ENCODE peak calls at places on chromosome 18, in seven cellular contexts. One of them, this sample, is unnamed.
A peak's percentile ranks its signal among the peaks of the same experiment; 100 is the strongest.

GRCh38 chr18:67145586-67146292 is 370.8 kb downstream of the DSEL start:
- DNase-seq in AG10803: no peak
- DNase-seq in cardiac fibroblast: no peak
- DNase-seq in stomach: no peak
- DNase-seq in coronary artery: no peak
- DNase-seq in heart right ventricle: no peak
- DNase-seq in SK-N-SH: no peak
- DNase-seq in this sample: no peak

GRCh38 chr18:1050012-1050657 is 145.5 kb downstream of the ADCYAP1 start:
- DNase-seq in AG10803: peak; percentile 6
- DNase-seq in cardiac fibroblast: peak; percentile 49
- DNase-seq in stomach: no peak
- DNase-seq in coronary artery: no peak
- DNase-seq in heart right ventricle: no peak
- DNase-seq in SK-N-SH: no peak
- DNase-seq in this sample: peak; percentile 37

GRCh38 chr18:48326901-48327675 is 82.1 kb downstream of the ZBTB7C start:
- DNase-seq in AG10803: peak; percentile 18
- DNase-seq in cardiac fibroblast: peak; percentile 54
- DNase-seq in stomach: no peak
- DNase-seq in coronary artery: no peak
- DNase-seq in heart right ventricle: no peak
- DNase-seq in SK-N-SH: no peak
- DNase-seq in this sample: no peak

GRCh38 chr18:34222025-34222395 is 2.7 kb downstream of the NOL4 start:
- DNase-seq in AG10803: no peak
- DNase-seq in cardiac fibroblast: no peak
- DNase-seq in stomach: no peak
- DNase-seq in coronary artery: no peak
- DNase-seq in heart right ventricle: no peak
- DNase-seq in SK-N-SH: peak; percentile 41
- DNase-seq in this sample: no peak

GRCh38 chr18:7987284-7987976 is 420.3 kb downstream of the PTPRM start:
- DNase-seq in AG10803: peak; percentile 79
- DNase-seq in cardiac fibroblast: peak; percentile 88
- DNase-seq in stomach: no peak
- DNase-seq in coronary artery: no peak
- DNase-seq in heart right ventricle: no peak
- DNase-seq in SK-N-SH: no peak
- DNase-seq in this sample: no peak

GRCh38 chr18:59900222-59901128 is 679 bp downstream of the PMAIP1 start:
- DNase-seq in AG10803: peak; percentile 69
- DNase-seq in cardiac fibroblast: peak; percentile 82
- DNase-seq in stomach: peak; percentile 44
- DNase-seq in coronary artery: no peak
- DNase-seq in heart right ventricle: no peak
- DNase-seq in SK-N-SH: peak; percentile 68
- DNase-seq in this sample: peak; percentile 91

GRCh38 chr18:43422483-43422882 is 145.2 kb upstream of the SYT4 start:
- DNase-seq in AG10803: no peak
- DNase-seq in cardiac fibroblast: peak; percentile 5
- DNase-seq in stomach: no peak
- DNase-seq in coronary artery: no peak
- DNase-seq in heart right ventricle: no peak
- DNase-seq in SK-N-SH: peak; percentile 47
- DNase-seq in this sample: no peak

GRCh38 chr18:36580266-36580665 is 248.5 kb downstream of the TPGS2 start:
- DNase-seq in AG10803: peak; percentile 76
- DNase-seq in cardiac fibroblast: peak; percentile 60
- DNase-seq in stomach: no peak
- DNase-seq in coronary artery: peak; percentile 61
- DNase-seq in heart right ventricle: no peak
- DNase-seq in SK-N-SH: no peak
- DNase-seq in this sample: no peak

GRCh38 chr18:34121157-34121807 is 103.4 kb downstream of the NOL4 start:
- DNase-seq in AG10803: peak; percentile 33
- DNase-seq in cardiac fibroblast: peak; percentile 51
- DNase-seq in stomach: no peak
- DNase-seq in coronary artery: no peak
- DNase-seq in heart right ventricle: no peak
- DNase-seq in SK-N-SH: no peak
- DNase-seq in this sample: peak; percentile 25

GRCh38 chr18:25516747-25517498 is 165.0 kb upstream of the ZNF521 start:
- DNase-seq in AG10803: no peak
- DNase-seq in cardiac fibroblast: no peak
- DNase-seq in stomach: no peak
- DNase-seq in coronary artery: no peak
- DNase-seq in heart right ventricle: no peak
- DNase-seq in SK-N-SH: no peak
- DNase-seq in this sample: no peak

GRCh38 chr18:22552254-22552653 is 134.5 kb upstream of the CTAGE1 start:
- DNase-seq in AG10803: no peak
- DNase-seq in cardiac fibroblast: no peak
- DNase-seq in stomach: no peak
- DNase-seq in coronary artery: no peak
- DNase-seq in heart right ventricle: no peak
- DNase-seq in SK-N-SH: no peak
- DNase-seq in this sample: no peak

GRCh38 chr18:11676867-11677266 is 12.2 kb upstream of the GNAL start:
- DNase-seq in AG10803: no peak
- DNase-seq in cardiac fibroblast: peak; percentile 4
- DNase-seq in stomach: no peak
- DNase-seq in coronary artery: no peak
- DNase-seq in heart right ventricle: no peak
- DNase-seq in SK-N-SH: no peak
- DNase-seq in this sample: peak; percentile 12

GRCh38 chr18:63736856-63737255 is 34.1 kb downstream of the SERPINB11 start:
- DNase-seq in AG10803: no peak
- DNase-seq in cardiac fibroblast: peak; percentile 12
- DNase-seq in stomach: no peak
- DNase-seq in coronary artery: no peak
- DNase-seq in heart right ventricle: no peak
- DNase-seq in SK-N-SH: no peak
- DNase-seq in this sample: no peak

GRCh38 chr18:53551868-53552426 is 672.5 kb downstream of the MBD2 start:
- DNase-seq in AG10803: no peak
- DNase-seq in cardiac fibroblast: no peak
- DNase-seq in stomach: no peak
- DNase-seq in coronary artery: no peak
- DNase-seq in heart right ventricle: peak; percentile 8
- DNase-seq in SK-N-SH: no peak
- DNase-seq in this sample: no peak

GRCh38 chr18:47448956-47449355 is 197.5 kb upstream of the SKOR2 start:
- DNase-seq in AG10803: no peak
- DNase-seq in cardiac fibroblast: no peak
- DNase-seq in stomach: no peak
- DNase-seq in coronary artery: no peak
- DNase-seq in heart right ventricle: no peak
- DNase-seq in SK-N-SH: peak; percentile 23
- DNase-seq in this sample: no peak

GRCh38 chr18:68428666-68429065 is 286.2 kb downstream of the TMX3 start:
- DNase-seq in AG10803: no peak
- DNase-seq in cardiac fibroblast: no peak
- DNase-seq in stomach: no peak
- DNase-seq in coronary artery: no peak
- DNase-seq in heart right ventricle: no peak
- DNase-seq in SK-N-SH: no peak
- DNase-seq in this sample: no peak

GRCh38 chr18:46469186-46469915 is 187.7 kb downstream of the LOXHD1 start:
- DNase-seq in AG10803: no peak
- DNase-seq in cardiac fibroblast: no peak
- DNase-seq in stomach: no peak
- DNase-seq in coronary artery: no peak
- DNase-seq in heart right ventricle: no peak
- DNase-seq in SK-N-SH: peak; percentile 61
- DNase-seq in this sample: no peak

GRCh38 chr18:62506495-62507143 is 16.2 kb upstream of the ZCCHC2 start:
- DNase-seq in AG10803: no peak
- DNase-seq in cardiac fibroblast: no peak
- DNase-seq in stomach: no peak
- DNase-seq in coronary artery: no peak
- DNase-seq in heart right ventricle: no peak
- DNase-seq in SK-N-SH: no peak
- DNase-seq in this sample: no peak
- H3K4me3 ChIP-seq in AG10803: peak overlapping the region; percentile 31
- H3K4me3 ChIP-seq in cardiac fibroblast: no peak overlapping the region
- H3K4me3 ChIP-seq in stomach: peak overlapping the region; percentile 43
- H3K4me3 ChIP-seq in coronary artery: peak overlapping the region; percentile 70
- H3K4me3 ChIP-seq in heart right ventricle: peak overlapping the region; percentile 44
- H3K4me3 ChIP-seq in SK-N-SH: no peak overlapping the region
- H3K4me3 ChIP-seq in this sample: peak overlapping the region; percentile 63

DNA sequence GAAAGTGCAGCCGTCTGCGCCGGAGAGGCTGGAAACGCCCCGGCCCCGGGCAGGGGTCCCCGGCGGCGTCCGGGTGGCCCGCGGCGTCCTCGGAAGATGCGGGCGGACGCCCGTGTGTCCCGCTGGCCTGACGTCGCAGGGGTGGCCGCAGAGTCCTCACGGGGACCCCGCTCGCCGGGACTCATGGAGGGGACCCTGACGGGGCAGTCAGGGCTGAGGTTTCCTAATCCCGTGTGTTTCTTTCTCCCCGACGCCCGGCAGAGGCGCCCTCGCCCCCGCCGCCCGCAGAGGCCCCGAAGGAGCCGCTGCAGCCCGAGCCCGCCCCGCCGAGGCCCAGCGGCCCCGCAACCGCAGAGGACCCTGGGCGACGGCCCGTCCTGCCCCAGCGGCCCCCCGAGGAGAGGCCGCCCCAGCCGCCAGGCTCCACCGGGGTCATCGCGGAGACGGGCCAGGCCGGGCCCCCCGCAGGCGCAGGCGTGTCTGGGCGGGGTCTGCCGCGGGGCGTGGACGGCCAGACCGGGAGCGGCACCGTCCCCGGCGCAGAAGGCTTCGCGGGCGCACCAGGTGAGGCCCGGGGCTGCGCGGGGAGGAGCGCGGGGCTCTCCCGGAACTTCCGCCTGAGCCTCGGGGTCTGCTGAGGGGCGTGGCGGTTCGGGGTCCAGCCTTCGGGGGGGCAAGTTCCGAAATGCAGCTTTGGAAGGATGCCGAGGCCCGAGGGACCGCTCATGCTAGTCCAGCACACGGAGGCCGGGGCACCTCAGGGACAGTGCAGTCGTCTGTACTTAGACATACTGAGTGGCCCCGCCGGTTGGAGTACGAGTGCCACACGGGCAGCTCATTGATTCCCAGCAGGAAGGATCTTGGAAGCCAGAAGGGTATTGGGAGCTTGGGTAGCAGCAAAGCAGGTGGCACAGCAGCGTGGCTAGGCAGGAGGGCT is 60.0 kb downstream of the EMILIN2 start:
- DNase-seq in AG10803: no peak
- DNase-seq in cardiac fibroblast: no peak
- DNase-seq in stomach: no peak
- DNase-seq in coronary artery: no peak
- DNase-seq in heart right ventricle: peak; percentile 47
- DNase-seq in SK-N-SH: peak; percentile 87
- DNase-seq in this sample: peak; percentile 66
- TF ChIP-seq CTCF in AG10803: peak; percentile 27
- TF ChIP-seq CTCF in cardiac fibroblast: peak; percentile 13
- TF ChIP-seq CTCF in stomach: no peak
- TF ChIP-seq CTCF in coronary artery: no peak
- TF ChIP-seq CTCF in heart right ventricle: no peak
- TF ChIP-seq CTCF in SK-N-SH: peak; percentile 33
- TF ChIP-seq CTCF in this sample: no peak

GRCh38 chr18:79630266-79631095 is 49.1 kb upstream of the CTDP1 start:
- DNase-seq in AG10803: no peak
- DNase-seq in cardiac fibroblast: no peak
- DNase-seq in stomach: peak; percentile 10
- DNase-seq in coronary artery: no peak
- DNase-seq in heart right ventricle: no peak
- DNase-seq in SK-N-SH: no peak
- DNase-seq in this sample: peak; percentile 64
- H3K4me3 ChIP-seq in AG10803: peak overlapping the region; percentile 24
- H3K4me3 ChIP-seq in cardiac fibroblast: no peak overlapping the region
- H3K4me3 ChIP-seq in stomach: no peak overlapping the region
- H3K4me3 ChIP-seq in coronary artery: no peak overlapping the region
- H3K4me3 ChIP-seq in heart right ventricle: no peak overlapping the region
- H3K4me3 ChIP-seq in SK-N-SH: peak overlapping the region; percentile 27
- H3K4me3 ChIP-seq in this sample: no peak overlapping the region

DNA sequence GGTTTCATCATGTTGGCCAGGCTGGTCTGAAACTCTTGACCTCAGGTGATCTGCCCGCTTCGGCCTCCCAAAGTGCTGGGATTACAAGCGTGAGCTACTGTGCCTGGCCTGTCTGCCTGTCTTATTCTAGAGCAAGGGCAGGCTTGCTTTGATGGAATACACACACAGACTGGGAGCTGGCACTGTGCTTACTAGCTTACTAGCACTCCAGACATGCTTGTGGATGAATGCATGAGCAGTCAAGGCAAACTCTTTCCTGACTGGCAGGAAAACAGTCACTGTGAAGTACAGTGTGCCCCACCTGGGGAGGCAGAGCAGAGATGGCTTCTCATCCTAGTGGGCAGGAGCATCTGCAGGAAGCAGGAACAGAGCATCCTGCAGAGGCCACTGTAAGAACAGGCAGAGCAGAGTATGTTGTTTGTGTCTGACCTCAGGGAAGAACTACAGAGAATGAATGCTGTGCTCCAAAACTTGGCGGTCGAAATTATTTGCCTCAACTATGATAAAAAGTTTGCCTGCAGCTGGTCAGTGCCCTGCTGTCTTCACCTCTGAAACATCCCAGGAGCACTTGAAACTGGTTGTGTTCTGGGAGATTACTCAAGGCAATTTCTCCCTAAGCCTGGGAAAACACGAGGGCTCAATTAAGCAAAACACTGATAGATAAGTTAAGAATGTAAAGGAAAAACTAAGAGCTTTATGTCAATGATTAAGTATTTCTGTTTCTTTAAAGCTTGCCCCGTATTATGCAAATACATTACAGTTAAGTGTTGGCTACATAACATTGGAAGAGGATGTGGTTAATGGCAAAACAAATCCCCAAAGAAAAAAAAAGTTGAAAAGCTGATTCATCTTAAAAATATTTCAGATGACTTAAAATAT is 102.4 kb downstream of the VAPA start:
- DNase-seq in AG10803: peak; percentile 99
- DNase-seq in cardiac fibroblast: peak; percentile 94
- DNase-seq in stomach: no peak
- DNase-seq in coronary artery: no peak
- DNase-seq in heart right ventricle: no peak
- DNase-seq in SK-N-SH: peak; percentile 34
- DNase-seq in this sample: peak; percentile 29
- TF ChIP-seq CTCF in AG10803: peak; percentile 79
- TF ChIP-seq CTCF in cardiac fibroblast: peak; percentile 56
- TF ChIP-seq CTCF in stomach: no peak
- TF ChIP-seq CTCF in coronary artery: no peak
- TF ChIP-seq CTCF in heart right ventricle: peak; percentile 47
- TF ChIP-seq CTCF in SK-N-SH: peak; percentile 45
- TF ChIP-seq CTCF in this sample: no peak

This sample was measured in NB4.